ENCODE peak calls at places on chromosomes 5 and 9, in seven cellular contexts. A, L, Z, C, J, V and B are unnamed samples.

GRCh38 chr9:135669616-135670285 is 6.6 kb downstream of the LCN9 start:
- DNase-seq in A (no peak), L (no peak), Z (no peak), C (no peak), J (no peak), V (no peak), B (no peak)

GRCh38 chr9:132539071-132539470 is 43.3 kb upstream of the BARHL1 start:
- DNase-seq in A (no peak), L (no peak), Z (no peak), C (no peak), J (no peak), V (no peak), B (no peak)

GRCh38 chr5:52801329-52801728 is 13.6 kb downstream of the ITGA1 start:
- DNase-seq in A (no peak), L (no peak), Z (peak), C (no peak), J (peak), V (no peak), B (no peak)

GRCh38 chr5:58979090-58979489 is 396.2 kb downstream of the RAB3C start:
- DNase-seq in A (no peak), L (no peak), Z (no peak), C (no peak), J (no peak), V (no peak), B (no peak)

GRCh38 chr5:31186672-31187267 is 6.7 kb upstream of the CDH6 start:
- DNase-seq in A (peak), L (no peak), Z (peak), C (no peak), J (no peak), V (peak), B (no peak)

GRCh38 chr5:169909945-169910344 is 70.3 kb downstream of the INSYN2B start:
- DNase-seq in A (no peak), L (no peak), Z (no peak), C (no peak), J (no peak), V (no peak), B (no peak)

GRCh38 chr5:10278658-10279279 is 28.7 kb downstream of the CCT5 start:
- DNase-seq in A (no peak), L (no peak), Z (no peak), C (no peak), J (no peak), V (no peak), B (no peak)

GRCh38 chr5:55546991-55547390 is 12.2 kb upstream of the PLPP1 start:
- DNase-seq in A (no peak), L (no peak), Z (no peak), C (no peak), J (no peak), V (no peak), B (no peak)

GRCh38 chr5:68242743-68243142 is 27.2 kb downstream of the PIK3R1 start:
- DNase-seq in A (no peak), L (no peak), Z (peak), C (no peak), J (no peak), V (no peak), B (no peak)

GRCh38 chr5:60092671-60093422 is 199.3 kb upstream of the PDE4D start:
- DNase-seq in A (peak), L (no peak), Z (peak), C (no peak), J (no peak), V (peak), B (no peak)

GRCh38 chr5:162068412-162068811 is 839 bp downstream of the GABRG2 start:
- DNase-seq in A (no peak), L (peak), Z (no peak), C (peak), J (peak), V (peak), B (no peak)

GRCh38 chr5:171102877-171103610 is 206.0 kb upstream of the TLX3 start:
- DNase-seq in A (no peak), L (no peak), Z (peak), C (no peak), J (peak), V (no peak), B (no peak)

GRCh38 chr5:56938858-56939257 is 13.1 kb downstream of the MIER3 start:
- DNase-seq in A (no peak), L (no peak), Z (no peak), C (no peak), J (no peak), V (no peak), B (no peak)

GRCh38 chr9:137784046-137784445 is 93.5 kb upstream of the CACNA1B start:
- DNase-seq in A (no peak), L (no peak), Z (no peak), C (no peak), J (no peak), V (no peak), B (no peak)

GRCh38 chr5:73204302-73204701 is 31.3 kb downstream of the TMEM174 start:
- DNase-seq in A (no peak), L (no peak), Z (no peak), C (no peak), J (no peak), V (no peak), B (no peak)

GRCh38 chr5:160262665-160263064 is 33.4 kb downstream of the FABP6 start:
- DNase-seq in A (no peak), L (no peak), Z (no peak), C (no peak), J (no peak), V (no peak), B (no peak)

GRCh38 chr5:159041754-159042153 is 58.0 kb downstream of the EBF1 start:
- DNase-seq in A (no peak), L (no peak), Z (no peak), C (no peak), J (no peak), V (no peak), B (no peak)

GRCh38 chr5:174533127-174533453 is 191.3 kb upstream of the MSX2 start:
- DNase-seq in A (no peak), L (no peak), Z (peak), C (no peak), J (no peak), V (no peak), B (no peak)

GRCh38 chr5:124162782-124163532 is 583.5 kb downstream of the ZNF608 start:
- DNase-seq in A (no peak), L (peak), Z (peak), C (no peak), J (no peak), V (no peak), B (no peak)

GRCh38 chr5:57215629-57216195 is 41.9 kb downstream of the GPBP1 start:
- DNase-seq in A (no peak), L (no peak), Z (peak), C (no peak), J (no peak), V (peak), B (no peak)

GRCh38 chr9:88641471-88642240 is 106.7 kb downstream of the NXNL2 start:
- DNase-seq in A (no peak), L (no peak), Z (peak), C (no peak), J (no peak), V (no peak), B (no peak)

GRCh38 chr5:68432682-68433081 is 217.1 kb downstream of the PIK3R1 start:
- DNase-seq in A (no peak), L (no peak), Z (no peak), C (no peak), J (no peak), V (no peak), B (no peak)

GRCh38 chr9:124268248-124268647 is 10.5 kb downstream of the NEK6 start:
- DNase-seq in A (no peak), L (no peak), Z (no peak), C (no peak), J (no peak), V (no peak), B (no peak)

GRCh38 chr9:5817776-5818336 is 15.1 kb downstream of the ERMP1 start:
- DNase-seq in A (no peak), L (no peak), Z (peak), C (no peak), J (no peak), V (peak), B (no peak)

GRCh38 chr5:53766683-53767082 is 206.2 kb downstream of the NDUFS4 start:
- DNase-seq in A (no peak), L (no peak), Z (no peak), C (no peak), J (no peak), V (no peak), B (no peak)

GRCh38 chr5:73482383-73483193 is 15.7 kb upstream of the BTF3 start:
- DNase-seq in A (no peak), L (no peak), Z (peak), C (no peak), J (no peak), V (no peak), B (no peak)

GRCh38 chr5:174624754-174625506 is 99.5 kb upstream of the MSX2 start:
- DNase-seq in A (no peak), L (no peak), Z (peak), C (no peak), J (no peak), V (no peak), B (no peak)

GRCh38 chr5:7385681-7386080 is 10.3 kb upstream of the ADCY2 start:
- DNase-seq in A (no peak), L (no peak), Z (no peak), C (no peak), J (no peak), V (no peak), B (no peak)

GRCh38 chr5:74624501-74624900 is 16.0 kb downstream of the ENC1 start:
- DNase-seq in A (no peak), L (no peak), Z (no peak), C (no peak), J (peak), V (peak), B (no peak)

GRCh38 chr9:91643474-91644102 is 220.0 kb upstream of the NFIL3 start:
- DNase-seq in A (no peak), L (no peak), Z (peak), C (no peak), J (no peak), V (no peak), B (no peak)